ENCODE peak calls at places on chromosomes 3 and 15, in five cellular contexts. Z is CD8-positive, alpha-beta memory T cell; K is HepG2; V is endodermal cell; N is psoas muscle. O is an unnamed sample.

GRCh38 chr3:47475029-47475569 is 642 bp downstream of the SCAP start:
- DNase-seq in V (no peak), N (no peak), K (peak), Z (no peak), O (no peak)

GRCh38 chr3:14216257-14217048 is 37.8 kb downstream of the LSM3 start:
- DNase-seq in Z (peak), N (no peak), V (peak), K (peak), O (peak)

GRCh38 chr3:126846316-126846715 is 136.6 kb upstream of the PLXNA1 start:
- DNase-seq in Z (no peak), N (no peak), K (no peak), V (peak), O (no peak)

GRCh38 chr15:40925863-40926658 is 3.1 kb upstream of the DLL4 start:
- DNase-seq in V (peak), Z (no peak), N (no peak), K (no peak), O (no peak)

GRCh38 chr3:149703474-149703873 is 45.6 kb upstream of the WWTR1 start:
- DNase-seq in K (no peak), N (peak), V (no peak), Z (no peak), O (no peak)

GRCh38 chr15:66008920-66009572 is 139.8 kb downstream of the RAB11A start:
- DNase-seq in K (no peak), N (no peak), Z (no peak), V (no peak), O (no peak)

GRCh38 chr15:29668120-29668602 is 154.1 kb downstream of the TJP1 start:
- DNase-seq in Z (no peak), N (peak), V (peak), K (peak), O (no peak)

GRCh38 chr3:39050020-39050419 is 1.7 kb downstream of the SCN11A start:
- DNase-seq in N (no peak), V (no peak), Z (no peak), K (no peak), O (no peak)

GRCh38 chr3:78969483-78969882 is 798.3 kb downstream of the ROBO1 start:
- DNase-seq in N (no peak), V (no peak), Z (no peak), K (no peak), O (no peak)

GRCh38 chr15:100759698-100760356 is 119.8 kb upstream of the ALDH1A3 start:
- DNase-seq in N (no peak), Z (no peak), K (peak), V (peak), O (no peak)

GRCh38 chr3:130894130-130894872 is 417 bp downstream of the ATP2C1 start:
- DNase-seq in N (peak), V (peak), Z (peak), K (peak), O (peak)
- H3K27ac ChIP-seq in N (peak), V (peak), Z (peak), K (peak), O (peak)

GRCh38 chr15:90126022-90126421 is 23.8 kb upstream of the IDH2 start:
- DNase-seq in N (no peak), V (no peak), Z (no peak), K (peak), O (no peak)
- H3K27ac ChIP-seq in N (peak), V (no peak), Z (no peak), K (no peak), O (no peak)

GRCh38 chr3:66483006-66483928 is 17.6 kb downstream of the LRIG1 start:
- DNase-seq in K (no peak), N (peak), Z (no peak), V (peak), O (no peak)
- H3K27ac ChIP-seq in K (peak), N (peak), Z (no peak), V (peak), O (no peak)

GRCh38 chr3:99863002-99863401 is 45.3 kb downstream of the CMSS1 start:
- DNase-seq in N (no peak), Z (no peak), V (no peak), K (no peak), O (no peak)

GRCh38 chr3:99863588-99863987 is 45.9 kb downstream of the CMSS1 start:
- DNase-seq in N (no peak), Z (no peak), V (no peak), K (no peak), O (no peak)

GRCh38 chr3:99865321-99865720 is 47.7 kb downstream of the CMSS1 start:
- DNase-seq in K (no peak), V (no peak), N (no peak), Z (no peak), O (no peak)

GRCh38 chr3:99866167-99866810 is 48.6 kb downstream of the CMSS1 start:
- DNase-seq in Z (no peak), V (no peak), K (no peak), N (no peak), O (no peak)

GRCh38 chr3:99864289-99864688 is 46.6 kb downstream of the CMSS1 start:
- DNase-seq in Z (no peak), V (no peak), N (no peak), K (no peak), O (no peak)
- H3K27ac ChIP-seq in Z (no peak), V (no peak), N (peak), K (no peak), O (no peak)

GRCh38 chr15:70503798-70504304 is 259.5 kb downstream of the UACA start:
- DNase-seq in N (no peak), Z (no peak), K (no peak), V (no peak), O (no peak)

GRCh38 chr15:70501849-70502248 is 261.5 kb downstream of the UACA start:
- DNase-seq in K (no peak), N (no peak), Z (no peak), V (no peak), O (no peak)

GRCh38 chr15:70502576-70502975 is 260.8 kb downstream of the UACA start:
- DNase-seq in V (no peak), K (no peak), N (no peak), Z (no peak), O (no peak)

GRCh38 chr15:70504305-70504951 is 258.9 kb downstream of the UACA start:
- DNase-seq in V (no peak), K (no peak), Z (no peak), N (peak), O (no peak)

GRCh38 chr15:70503073-70503745 is 260.1 kb downstream of the UACA start:
- DNase-seq in V (no peak), K (no peak), N (no peak), Z (no peak), O (no peak)
- H3K27ac ChIP-seq in V (no peak), K (no peak), N (no peak), Z (no peak), O (no peak)

GRCh38 chr15:96583671-96584070 is 253.2 kb downstream of the NR2F2 start:
- DNase-seq in N (no peak), Z (no peak), K (no peak), V (no peak), O (no peak)
- H3K27ac ChIP-seq in N (no peak), Z (no peak), K (no peak), V (no peak), O (no peak)

GRCh38 chr3:77149382-77149781 is 109.5 kb downstream of the ROBO2 start:
- DNase-seq in K (no peak), V (no peak), Z (no peak), N (no peak), O (no peak)
- H3K27ac ChIP-seq in K (no peak), V (no peak), Z (no peak), N (no peak), O (no peak)

DNA sequence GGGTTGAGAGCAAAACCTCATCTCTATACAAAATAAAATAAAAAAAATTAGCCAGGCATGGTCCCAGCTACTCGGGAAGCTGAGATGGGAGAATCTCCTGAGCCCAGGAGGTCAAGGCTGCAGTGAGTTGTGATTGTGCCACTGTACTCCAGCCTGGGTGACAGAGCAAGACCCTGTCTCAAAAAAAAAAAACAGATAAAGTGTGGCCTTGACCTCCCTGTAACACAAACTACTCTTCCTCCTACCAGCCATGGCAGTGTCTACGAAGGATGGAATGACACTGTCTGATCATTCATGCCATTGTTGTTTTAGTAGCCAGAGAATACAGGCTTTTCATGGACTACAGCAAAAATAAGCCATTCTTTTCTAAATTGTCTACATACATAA is 117.1 kb upstream of the IQSEC1 start:
- DNase-seq in V (no peak), K (peak), Z (no peak), N (no peak), O (no peak)
- H3K27ac ChIP-seq in V (no peak), K (peak), Z (no peak), N (no peak), O (no peak)